ENCODE peak calls at places on chromosomes 3 and 15, in six cellular contexts. I is AG04449, T is mesenchymal stem cell, M is NT2/D1, D is AG09309, Y is H7. P is an unnamed sample.

GRCh38 chr3:141959921-141960554 is 83.6 kb downstream of the ATP1B3 start:
- DNase-seq in I (no peak), T (peak; percentile 75), M (no peak), D (peak; percentile 49), Y (no peak), P (no peak)

GRCh38 chr3:108664266-108664665 is 74.7 kb downstream of the DZIP3 start:
- DNase-seq in I (peak; percentile 4), T (no peak), M (no peak), D (no peak), Y (no peak), P (no peak)

GRCh38 chr15:41332788-41333527 is at the start of gene NUSAP1:
- DNase-seq in I (no peak), T (no peak), M (no peak), D (no peak), Y (peak; percentile 73), P (no peak)

GRCh38 chr3:61631108-61631769 is 69.9 kb downstream of the PTPRG start:
- DNase-seq in I (no peak), T (no peak), M (no peak), D (no peak), Y (no peak), P (no peak)

GRCh38 chr3:181615666-181616065 is 96.1 kb upstream of the SOX2 start:
- DNase-seq in I (no peak), T (no peak), M (no peak), D (no peak), Y (no peak), P (no peak)

GRCh38 chr3:5260992-5261501 is 73.5 kb downstream of the EDEM1 start:
- DNase-seq in I (no peak), T (no peak), M (no peak), D (no peak), Y (no peak), P (no peak)

GRCh38 chr15:78070049-78070698 is 7.3 kb downstream of the TBC1D2B start:
- DNase-seq in I (no peak), T (peak; percentile 32), M (no peak), D (no peak), Y (no peak), P (no peak)

GRCh38 chr3:143731776-143732175 is 116.5 kb downstream of the SLC9A9 start:
- DNase-seq in I (no peak), T (no peak), M (no peak), D (no peak), Y (no peak), P (no peak)

GRCh38 chr3:165211749-165212148 is 15.6 kb upstream of the SLITRK3 start:
- DNase-seq in I (no peak), T (no peak), M (no peak), D (no peak), Y (no peak), P (no peak)

GRCh38 chr3:164458986-164459385 is 619.3 kb downstream of the SI start:
- DNase-seq in I (no peak), T (peak; percentile 75), M (no peak), D (peak; percentile 78), Y (no peak), P (no peak)

GRCh38 chr3:25831578-25831977 is 41.7 kb downstream of the OXSM start:
- DNase-seq in I (no peak), T (peak; percentile 46), M (no peak), D (no peak), Y (no peak), P (no peak)

GRCh38 chr3:183862610-183863009 is 22.1 kb downstream of the PARL start:
- DNase-seq in I (no peak), T (no peak), M (no peak), D (no peak), Y (no peak), P (no peak)

GRCh38 chr15:43293402-43293801 is 26.7 kb upstream of the TGM5 start:
- DNase-seq in I (no peak), T (no peak), M (no peak), D (no peak), Y (peak; percentile 92), P (no peak)

GRCh38 chr15:99438222-99438592 is 127.6 kb upstream of the MEF2A start:
- DNase-seq in I (no peak), T (no peak), M (no peak), D (no peak), Y (no peak), P (peak; percentile 33)

GRCh38 chr3:150414273-150414672 is 6.2 kb downstream of the TSC22D2 start:
- DNase-seq in I (no peak), T (peak; percentile 56), M (no peak), D (no peak), Y (no peak), P (no peak)

GRCh38 chr3:186932281-186933181 is 2.2 kb downstream of the ST6GAL1 start:
- DNase-seq in I (no peak), T (no peak), M (no peak), D (no peak), Y (no peak), P (no peak)

GRCh38 chr3:184531580-184532290 is 29.9 kb upstream of the EPHB3 start:
- DNase-seq in I (no peak), T (no peak), M (no peak), D (peak; percentile 7), Y (no peak), P (no peak)

GRCh38 chr3:152400912-152401311 is 132.2 kb downstream of the MBNL1 start:
- DNase-seq in I (peak; percentile 77), T (peak; percentile 74), M (no peak), D (no peak), Y (no peak), P (no peak)

GRCh38 chr3:31081031-31081662 is 186.7 kb upstream of the GADL1 start:
- DNase-seq in I (no peak), T (no peak), M (no peak), D (no peak), Y (no peak), P (no peak)

GRCh38 chr3:197454014-197454413 is 101.8 kb downstream of the BDH1 start:
- DNase-seq in I (no peak), T (no peak), M (no peak), D (no peak), Y (no peak), P (no peak)

GRCh38 chr15:100879046-100879445 is 585 bp upstream of the ALDH1A3 start:
- DNase-seq in I (no peak), T (peak; percentile 10), M (no peak), D (no peak), Y (peak; percentile 87), P (no peak)

GRCh38 chr3:126951561-126951960 is 31.4 kb upstream of the PLXNA1 start:
- DNase-seq in I (no peak), T (no peak), M (no peak), D (no peak), Y (no peak), P (no peak)

GRCh38 chr3:133295199-133295901 is 104.5 kb upstream of the BFSP2 start:
- DNase-seq in I (no peak), T (no peak), M (no peak), D (no peak), Y (no peak), P (no peak)

GRCh38 chr3:38925351-38925750 is 109.3 kb upstream of the SCN10A start:
- DNase-seq in I (no peak), T (no peak), M (no peak), D (no peak), Y (no peak), P (no peak)

GRCh38 chr3:175741951-175742350 is 882.8 kb downstream of the NAALADL2 start:
- DNase-seq in I (peak; percentile 21), T (peak; percentile 32), M (no peak), D (no peak), Y (no peak), P (no peak)

GRCh38 chr3:140196970-140197369 is 262.0 kb downstream of the CLSTN2 start:
- DNase-seq in I (no peak), T (no peak), M (no peak), D (no peak), Y (no peak), P (no peak)

GRCh38 chr15:70291696-70292510 is 194.2 kb upstream of the TLE3 start:
- DNase-seq in I (no peak), T (no peak), M (no peak), D (no peak), Y (no peak), P (no peak)

GRCh38 chr15:81304226-81304625 is 19.7 kb downstream of the STARD5 start:
- DNase-seq in I (peak; percentile 59), T (peak; percentile 82), M (no peak), D (no peak), Y (no peak), P (peak; percentile 61)

GRCh38 chr3:193960485-193961172 is 175.3 kb upstream of the HES1 start:
- DNase-seq in I (no peak), T (peak; percentile 24), M (no peak), D (no peak), Y (no peak), P (no peak)

GRCh38 chr15:66089049-66089448 is 164.5 kb downstream of the MEGF11 start:
- DNase-seq in I (no peak), T (no peak), M (no peak), D (no peak), Y (no peak), P (peak; percentile 86)

GRCh38 chr3:123194552-123194951 is 7.2 kb upstream of the SEC22A start:
- DNase-seq in I (no peak), T (peak; percentile 49), M (peak; percentile 64), D (no peak), Y (peak; percentile 87), P (no peak)

GRCh38 chr15:45714501-45715488 is 80.0 kb downstream of the SQOR start:
- DNase-seq in I (no peak), T (peak; percentile 81), M (peak; percentile 50), D (peak; percentile 21), Y (peak; percentile 44), P (peak; percentile 66)

GRCh38 chr3:188656196-188656982 is 502.4 kb downstream of the LPP start:
- DNase-seq in I (no peak), T (peak; percentile 74), M (no peak), D (peak; percentile 4), Y (no peak), P (no peak)

GRCh38 chr15:69400850-69401249 is 13.3 kb upstream of the KIF23 start:
- DNase-seq in I (no peak), T (no peak), M (no peak), D (no peak), Y (peak; percentile 56), P (no peak)

GRCh38 chr15:69081310-69082004 is 67.0 kb downstream of the NOX5 start:
- DNase-seq in I (no peak), T (peak; percentile 33), M (no peak), D (no peak), Y (no peak), P (peak; percentile 83)

GRCh38 chr15:89171136-89172072 is 50.0 kb downstream of the RLBP1 start:
- DNase-seq in I (no peak), T (peak; percentile 46), M (peak; percentile 78), D (no peak), Y (peak; percentile 74), P (no peak)

GRCh38 chr3:17632401-17633100 is 109.9 kb downstream of the TBC1D5 start:
- DNase-seq in I (no peak), T (peak; percentile 75), M (no peak), D (no peak), Y (no peak), P (no peak)

GRCh38 chr15:79743032-79743431 is 153.8 kb downstream of the MTHFS start:
- DNase-seq in I (no peak), T (no peak), M (no peak), D (no peak), Y (no peak), P (no peak)